ENCODE peak calls at places on chromosomes 11 and 22, in four cellular contexts. B is WTC11, L is A549, E is HepG2. H is an unnamed sample.
A peak's percentile ranks its signal among the peaks of the same experiment; 100 is the strongest.

GRCh38 chr22:26763633-26764295 is 106.4 kb downstream of the MIAT start:
- DNase-seq in E (peak; percentile 43), B (no peak), L (peak; percentile 97), H (no peak)

GRCh38 chr22:37300551-37301017 is 18.3 kb downstream of the CYTH4 start:
- DNase-seq in L (no peak), B (no peak), E (no peak), H (no peak)

GRCh38 chr11:9850224-9850895 is 186.5 kb downstream of the SWAP70 start:
- DNase-seq in L (no peak), B (no peak), E (no peak), H (no peak)

GRCh38 chr11:76680517-76681425 is 10.2 kb upstream of the LRRC32 start:
- DNase-seq in E (peak; percentile 60), B (peak; percentile 88), L (peak; percentile 73), H (peak; percentile 84)

GRCh38 chr11:35751664-35752061 is 89.1 kb downstream of the TRIM44 start:
- DNase-seq in E (no peak), B (no peak), L (no peak), H (no peak)

GRCh38 chr22:17237031-17237668 is 17.9 kb upstream of the ADA2 start:
- DNase-seq in B (no peak), E (no peak), L (no peak), H (no peak)

GRCh38 chr22:50479686-50480085 is 1.7 kb upstream of the ADM2 start:
- DNase-seq in B (no peak), E (no peak), L (no peak), H (no peak)

GRCh38 chr11:47467372-47467771 is 18.4 kb upstream of the RAPSN start:
- DNase-seq in E (no peak), B (no peak), L (no peak), H (no peak)

GRCh38 chr22:50620861-50621490 is 7.0 kb downstream of the ARSA start:
- DNase-seq in L (no peak), B (no peak), E (peak; percentile 25), H (no peak)

GRCh38 chr22:20727118-20728015 is 46.5 kb upstream of the SERPIND1 start:
- DNase-seq in E (no peak), L (no peak), B (no peak), H (no peak)

GRCh38 chr11:26287067-26287518 is 44.8 kb upstream of the ANO3 start:
- DNase-seq in E (no peak), B (no peak), L (no peak), H (no peak)

GRCh38 chr11:20015529-20016427 is 144.5 kb downstream of the DBX1 start:
- DNase-seq in L (peak; percentile 44), E (no peak), B (no peak), H (no peak)

GRCh38 chr22:17201285-17201945 is 17.8 kb downstream of the ADA2 start:
- DNase-seq in E (peak; percentile 53), L (peak; percentile 16), B (no peak), H (peak; percentile 30)

GRCh38 chr11:57324154-57324885 is 432 bp downstream of the TNKS1BP1 start:
- DNase-seq in L (peak; percentile 52), E (no peak), B (peak; percentile 72), H (peak; percentile 80)

GRCh38 chr11:27076121-27076589 is 35.5 kb downstream of the BBOX1 start:
- DNase-seq in L (no peak), B (no peak), E (no peak), H (no peak)

GRCh38 chr11:45169310-45170072 is 23.1 kb downstream of the PRDM11 start:
- DNase-seq in B (no peak), L (no peak), E (no peak), H (no peak)

GRCh38 chr11:23112987-23113886 is 253.0 kb upstream of the CCDC179 start:
- DNase-seq in L (peak; percentile 43), E (peak; percentile 69), B (peak; percentile 21), H (no peak)

GRCh38 chr11:92246637-92247036 is 22.0 kb downstream of the FAT3 start:
- DNase-seq in L (peak; percentile 42), B (no peak), E (no peak), H (no peak)

GRCh38 chr11:69167916-69168691 is 12.4 kb downstream of the SMIM38 start:
- DNase-seq in E (no peak), L (peak; percentile 45), B (no peak), H (no peak)

GRCh38 chr11:72685560-72686480 is 11.6 kb upstream of the PDE2A start:
- DNase-seq in B (no peak), E (no peak), L (no peak), H (no peak)

GRCh38 chr11:39374963-39375698 is 2084.3 kb downstream of the LRRC4C start:
- DNase-seq in E (peak; percentile 1), L (peak; percentile 22), B (no peak), H (peak; percentile 10)

GRCh38 chr11:134046681-134047449 is 22.0 kb upstream of the JAM3 start:
- DNase-seq in B (no peak), E (no peak), L (no peak), H (no peak)

GRCh38 chr11:114348200-114349191 is 51.8 kb downstream of the C11orf71 start:
- DNase-seq in B (peak; percentile 34), L (peak; percentile 59), E (peak; percentile 39), H (peak; percentile 72)

GRCh38 chr11:10984250-10984649 is 126.4 kb upstream of the ZBED5 start:
- DNase-seq in L (peak; percentile 30), E (no peak), B (peak; percentile 30), H (peak; percentile 58)

GRCh38 chr22:41656515-41656914 is 32.2 kb downstream of the SNU13 start:
- DNase-seq in E (no peak), L (no peak), B (no peak), H (peak; percentile 30)

GRCh38 chr11:94178331-94178730 is 49.7 kb downstream of the PANX1 start:
- DNase-seq in L (no peak), B (no peak), E (no peak), H (no peak)
- TF ChIP-seq HMGXB4 in L (no peak), B (no peak), E (no peak), H (no peak)

GRCh38 chr11:115984228-115984627 is 480.0 kb upstream of the CADM1 start:
- DNase-seq in B (no peak), E (no peak), L (no peak), H (no peak)

GRCh38 chr11:115981814-115982471 is 477.7 kb upstream of the CADM1 start:
- DNase-seq in E (no peak), L (no peak), B (no peak), H (no peak)

GRCh38 chr11:115980336-115980735 is 476.1 kb upstream of the CADM1 start:
- DNase-seq in B (no peak), E (no peak), L (no peak), H (no peak)

GRCh38 chr11:115982666-115983065 is 478.5 kb upstream of the CADM1 start:
- DNase-seq in L (no peak), B (no peak), E (no peak), H (no peak)

GRCh38 chr11:115980747-115981475 is 476.7 kb upstream of the CADM1 start:
- DNase-seq in E (no peak), B (no peak), L (no peak), H (no peak)
- TF ChIP-seq HMGXB4 in E (no peak), B (no peak), L (no peak), H (no peak)

GRCh38 chr11:17933710-17934109 is 79.1 kb downstream of the SERGEF start:
- DNase-seq in L (no peak), E (peak; percentile 31), B (no peak), H (peak; percentile 24)
- TF ChIP-seq HMGXB4 in L (no peak), E (no peak), B (no peak), H (no peak)

GRCh38 chr11:85809881-85810280 is 1.1 kb downstream of the SYTL2 start:
- DNase-seq in E (peak; percentile 9), L (peak; percentile 32), B (peak; percentile 45), H (peak; percentile 19)
- TF ChIP-seq HMGXB4 in E (no peak), L (no peak), B (no peak), H (no peak)

GRCh38 chr11:116243975-116244374 is 528.8 kb downstream of the BUD13 start:
- DNase-seq in B (no peak), E (no peak), L (no peak), H (no peak)
- TF ChIP-seq HMGXB4 in B (no peak), E (no peak), L (no peak), H (no peak)

DNA sequence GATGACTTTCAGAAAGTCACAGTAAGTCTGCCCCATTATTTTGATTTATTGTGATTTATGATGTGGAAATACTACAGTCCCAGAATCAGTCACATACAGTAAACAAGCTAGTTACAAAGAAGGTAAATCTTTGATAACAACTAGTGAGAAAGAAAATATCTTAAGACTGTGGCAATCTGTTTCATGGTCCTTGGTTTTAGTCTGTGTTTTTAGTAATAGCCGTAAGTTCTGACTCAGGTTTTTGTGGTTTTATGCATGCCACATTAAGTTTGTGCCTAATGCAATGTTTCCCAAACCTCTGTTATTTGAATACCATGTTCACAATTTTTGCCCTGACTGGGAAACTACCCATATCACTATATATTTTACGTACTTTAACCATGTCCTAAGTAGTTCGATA is 6.7 kb downstream of the CEP295 start:
- DNase-seq in B (no peak), L (no peak), E (no peak), H (no peak)
- TF ChIP-seq HMGXB4 in B (no peak), L (no peak), E (no peak), H (no peak)

GRCh38 chr11:70930215-70930614 is 322.2 kb downstream of the SHANK2 start:
- DNase-seq in E (no peak), L (no peak), B (no peak), H (no peak)

GRCh38 chr11:70928854-70929598 is 323.4 kb downstream of the SHANK2 start:
- DNase-seq in L (no peak), B (no peak), E (no peak), H (no peak)

GRCh38 chr11:70934999-70935768 is 317.2 kb downstream of the SHANK2 start:
- DNase-seq in L (no peak), E (peak; percentile 10), B (no peak), H (no peak)

GRCh38 chr11:70931430-70931829 is 320.9 kb downstream of the SHANK2 start:
- DNase-seq in B (no peak), E (no peak), L (no peak), H (no peak)

DNA sequence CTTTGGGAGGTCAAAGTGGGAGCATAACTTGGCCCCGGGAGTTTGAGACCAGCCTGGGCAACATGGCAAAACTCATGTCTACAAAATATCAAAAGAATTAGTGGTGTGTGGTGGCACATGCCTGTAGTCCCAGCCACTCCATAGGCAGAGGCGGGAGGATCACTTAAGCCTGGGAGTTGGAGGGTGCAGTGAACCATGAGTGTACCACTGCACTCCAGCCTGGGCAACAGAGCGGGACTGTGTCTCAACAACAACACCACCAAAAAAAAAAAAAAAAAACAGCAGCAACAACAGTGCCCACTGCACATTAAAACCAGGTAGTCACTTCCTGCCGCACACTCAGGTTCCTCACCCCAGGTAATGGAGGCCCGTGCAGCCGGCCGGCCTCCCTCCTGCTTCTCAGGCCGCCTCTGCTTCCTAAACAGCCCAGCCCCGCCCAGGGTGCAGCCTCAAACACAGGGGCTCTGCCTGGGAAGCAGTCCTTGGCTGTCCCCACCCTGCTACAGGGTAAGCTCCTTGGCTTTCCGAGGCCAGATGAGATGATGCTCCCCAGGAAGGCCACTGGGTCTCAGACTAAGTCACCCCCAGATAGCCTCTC is 318.3 kb downstream of the SHANK2 start:
- DNase-seq in E (no peak), L (no peak), B (no peak), H (no peak)
- TF ChIP-seq HMGXB4 in E (no peak), L (no peak), B (no peak), H (no peak)

GRCh38 chr11:3913921-3914320 is 58.5 kb downstream of the STIM1 start:
- DNase-seq in B (no peak), L (no peak), E (peak; percentile 18), H (no peak)

GRCh38 chr11:3911908-3912505 is 56.5 kb downstream of the STIM1 start:
- DNase-seq in E (no peak), L (no peak), B (no peak), H (no peak)

GRCh38 chr11:3920148-3920852 is 64.8 kb downstream of the STIM1 start:
- DNase-seq in B (no peak), E (no peak), L (peak; percentile 19), H (no peak)

GRCh38 chr11:3914807-3915206 is 59.3 kb downstream of the STIM1 start:
- DNase-seq in L (no peak), B (no peak), E (no peak), H (no peak)

GRCh38 chr11:3916962-3917361 is 61.5 kb downstream of the STIM1 start:
- DNase-seq in L (no peak), B (no peak), E (no peak), H (no peak)
- TF ChIP-seq HMGXB4 in L (no peak), B (no peak), E (no peak), H (no peak)

H was measured in K562.